ENCODE peak calls at places on chromosomes 16 and 17, in six cellular contexts. Z, J, P, T, V and S are unnamed samples.

GRCh38 chr17:52255347-52255746 is 96.8 kb upstream of the CA10 start:
- DNase-seq in T (no peak), P (no peak), V (no peak), J (no peak), Z (no peak), S (no peak)

GRCh38 chr16:80023865-80024264 is 423.3 kb upstream of the MAF start:
- DNase-seq in V (peak), P (no peak), Z (no peak), T (no peak), J (peak), S (no peak)

GRCh38 chr16:10934325-10935107 is 7.8 kb downstream of the DEXI start:
- DNase-seq in Z (no peak), J (no peak), V (no peak), T (no peak), P (no peak), S (no peak)

GRCh38 chr17:82775033-82775823 is 23.4 kb downstream of the TBCD start:
- DNase-seq in P (peak), V (peak), J (no peak), T (peak), Z (peak), S (no peak)

GRCh38 chr16:83806036-83806435 is 1.7 kb upstream of the HSBP1 start:
- DNase-seq in P (no peak), V (no peak), J (no peak), Z (peak), T (no peak), S (no peak)

GRCh38 chr16:25311039-25311438 is 53.4 kb upstream of the ZKSCAN2 start:
- DNase-seq in V (no peak), T (no peak), J (no peak), P (no peak), Z (no peak), S (no peak)

GRCh38 chr16:29807426-29808218 is 1.3 kb downstream of the MAZ start:
- DNase-seq in V (peak), P (peak), Z (peak), T (peak), J (peak), S (peak)

GRCh38 chr16:69859105-69859969 is 91.8 kb upstream of the CLEC18A start:
- DNase-seq in T (no peak), J (peak), P (no peak), V (peak), Z (no peak), S (no peak)

GRCh38 chr16:27474041-27474440 is 72.1 kb downstream of the IL21R start:
- DNase-seq in T (no peak), Z (no peak), J (no peak), V (no peak), P (no peak), S (no peak)